ENCODE peak calls at places on chromosomes 16 and 17, in four cellular contexts. F is AG04449, B is WTC11, E is osteocyte. S is an unnamed sample.

GRCh38 chr16:59410451-59410850 is 676.3 kb upstream of the GOT2 start:
- DNase-seq in E (no peak), B (no peak), F (no peak), S (no peak)

GRCh38 chr16:77037696-77038347 is 153.2 kb upstream of the MON1B start:
- DNase-seq in F (no peak), E (no peak), B (no peak), S (no peak)

GRCh38 chr16:55035037-55035436 is 104.4 kb downstream of the IRX5 start:
- DNase-seq in F (no peak), E (no peak), B (peak; percentile 83), S (peak; percentile 65)

GRCh38 chr17:8417806-8418205 is 17.9 kb upstream of the NDEL1 start:
- DNase-seq in B (no peak), F (no peak), E (no peak), S (no peak)

GRCh38 chr16:65658339-65659275 is 536.7 kb upstream of the CDH11 start:
- DNase-seq in F (peak; percentile 52), E (no peak), B (no peak), S (no peak)

GRCh38 chr16:64410306-64410705 is 711.6 kb downstream of the CDH11 start:
- DNase-seq in E (no peak), F (no peak), B (no peak), S (no peak)

GRCh38 chr17:68006797-68007196 is 10.5 kb upstream of the C17orf58 start:
- DNase-seq in E (no peak), F (no peak), B (no peak), S (no peak)

GRCh38 chr17:27232328-27232727 is 61.6 kb upstream of the WSB1 start:
- DNase-seq in F (no peak), E (no peak), B (no peak), S (no peak)

GRCh38 chr17:42586514-42587230 is 9.1 kb upstream of the PSMC3IP start:
- DNase-seq in F (no peak), B (no peak), E (no peak), S (no peak)

GRCh38 chr16:61921373-61921772 is 114.9 kb downstream of the CDH8 start:
- DNase-seq in F (no peak), B (no peak), E (no peak), S (no peak)

GRCh38 chr17:1460233-1460632 is 4.2 kb upstream of the CRK start:
- DNase-seq in E (no peak), F (no peak), B (no peak), S (no peak)

GRCh38 chr16:27218756-27219155 is 15.4 kb downstream of the KDM8 start:
- DNase-seq in B (no peak), E (no peak), F (no peak), S (no peak)

GRCh38 chr17:37774508-37774907 is 29.6 kb upstream of the HNF1B start:
- DNase-seq in B (no peak), F (no peak), E (no peak), S (no peak)

GRCh38 chr17:17021194-17021863 is 20.9 kb upstream of the MPRIP start:
- DNase-seq in B (no peak), F (no peak), E (no peak), S (no peak)

GRCh38 chr17:65559802-65560627 is 1.4 kb downstream of the AXIN2 start:
- DNase-seq in E (no peak), B (peak; percentile 58), F (no peak), S (peak; percentile 62)

DNA sequence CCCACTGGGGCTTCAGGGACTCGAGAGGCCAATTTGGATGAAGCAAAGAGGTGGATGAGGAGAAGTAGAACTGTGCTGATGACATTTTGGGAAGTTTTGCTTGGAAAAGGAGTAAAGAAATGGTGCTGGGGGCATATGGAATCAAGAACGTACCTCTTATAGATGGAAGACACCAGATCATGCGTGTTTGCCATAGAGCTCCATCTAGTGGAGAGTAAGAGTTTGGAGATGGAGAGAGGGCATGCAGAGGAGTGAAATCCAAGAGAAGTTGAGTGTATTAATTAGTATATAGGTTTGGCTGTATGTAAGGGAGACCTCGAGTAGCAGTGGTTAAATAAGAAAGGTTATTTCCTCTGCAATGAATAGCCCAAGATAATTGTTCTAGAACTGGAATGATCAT is 56.0 kb downstream of the SHISA6 start:
- DNase-seq in F (no peak), E (no peak), B (no peak), S (no peak)
- TF ChIP-seq CTCF in F (no peak), E (peak; percentile 49), B (no peak), S (peak; percentile 68)

DNA sequence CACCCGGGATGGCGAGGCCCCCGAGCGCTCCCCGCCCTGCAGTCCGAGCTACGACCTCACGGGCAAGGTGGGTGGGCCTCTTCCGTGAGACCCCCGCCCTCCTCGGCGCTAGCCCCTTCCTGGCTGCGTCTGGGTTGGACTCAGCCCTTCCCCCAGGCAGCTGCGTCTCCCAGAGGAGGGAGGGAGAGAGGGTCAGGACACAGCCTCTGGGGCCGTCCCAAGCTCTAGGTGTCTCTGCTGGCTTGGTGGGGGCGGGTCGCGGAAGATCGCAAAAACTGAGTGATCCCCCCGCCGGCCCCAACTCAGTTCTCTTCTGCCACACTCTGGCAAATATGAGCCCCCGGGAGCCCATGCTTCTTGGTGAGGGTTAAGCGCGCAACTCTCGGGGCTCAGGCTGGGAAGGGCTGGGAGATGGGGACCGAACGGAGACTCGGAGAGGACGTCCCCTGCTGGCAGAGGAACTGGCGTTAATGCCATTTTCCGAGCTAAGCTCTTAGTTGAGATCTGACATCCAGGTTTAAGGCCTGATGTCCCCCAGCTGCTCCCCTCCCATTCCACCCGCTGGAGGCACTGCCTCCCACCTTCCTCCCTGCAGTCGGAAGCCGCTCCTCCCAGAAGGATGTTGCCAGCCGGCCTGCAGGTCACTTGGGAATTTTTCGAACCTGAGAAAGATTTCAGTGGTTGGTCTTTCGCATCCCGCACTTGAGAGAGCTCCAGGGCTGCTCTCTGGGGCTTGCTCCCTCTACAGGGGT is 419 bp downstream of the RAB37 start:
- DNase-seq in E (no peak), B (peak; percentile 77), F (no peak), S (no peak)
- TF ChIP-seq CTCF in E (peak; percentile 49), B (no peak), F (peak; percentile 34), S (peak; percentile 55)

DNA sequence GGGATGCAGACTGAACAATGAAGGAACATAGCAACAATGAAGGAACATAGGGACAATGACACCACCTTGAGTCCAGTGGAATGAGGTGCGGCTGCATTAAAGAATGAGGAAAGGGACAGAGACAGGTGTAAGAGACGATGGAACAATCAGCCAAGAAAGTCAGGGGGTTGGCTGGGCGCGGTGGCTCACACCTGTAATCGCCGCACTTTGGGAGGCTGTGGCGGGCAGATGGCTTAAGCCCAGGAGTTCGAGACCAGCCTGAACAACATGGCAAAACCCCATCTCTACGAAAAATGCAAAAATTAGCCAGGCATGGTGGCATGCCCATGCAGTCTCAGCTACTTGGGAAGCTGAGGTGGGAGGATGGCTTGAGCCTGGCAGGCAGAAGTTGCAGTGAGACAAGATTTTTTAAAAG is 13.6 kb upstream of the CBFB start:
- DNase-seq in B (no peak), F (no peak), E (no peak), S (no peak)
- TF ChIP-seq CTCF in B (no peak), F (no peak), E (no peak), S (no peak)

DNA sequence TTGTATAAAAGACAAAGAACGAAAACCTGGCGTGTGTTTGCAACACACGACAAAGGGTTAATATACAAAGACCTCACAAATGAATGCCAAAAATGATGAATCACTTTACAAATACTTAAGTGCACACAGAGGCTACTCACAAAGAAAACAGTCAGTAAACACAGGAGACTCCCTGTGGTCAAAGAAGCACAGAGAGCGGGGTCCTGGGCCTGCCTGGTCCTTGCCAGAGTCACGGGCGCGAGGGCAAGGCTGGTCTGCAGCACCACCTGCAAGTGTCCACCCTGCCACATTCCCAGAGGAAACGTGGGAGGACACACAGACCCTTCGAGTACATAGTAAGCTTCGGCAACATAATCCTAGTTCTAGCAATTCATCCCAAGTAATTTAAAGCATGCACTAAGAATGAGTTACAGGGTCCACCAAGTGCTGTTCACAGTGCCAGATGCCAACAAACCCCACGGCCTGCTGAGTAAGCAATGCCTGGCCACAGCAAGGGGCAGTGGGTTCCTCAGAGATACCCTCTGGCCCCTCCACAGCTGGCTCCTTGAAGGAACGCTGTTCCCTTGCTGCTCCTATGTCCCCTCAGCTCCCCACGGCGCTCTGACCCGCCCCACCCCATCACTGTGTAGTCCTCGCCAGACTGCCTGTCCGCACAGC is 24.6 kb upstream of the FAAP100 start:
- DNase-seq in B (no peak), F (no peak), E (no peak), S (no peak)
- TF ChIP-seq CTCF in B (no peak), F (peak; percentile 12), E (no peak), S (no peak)

DNA sequence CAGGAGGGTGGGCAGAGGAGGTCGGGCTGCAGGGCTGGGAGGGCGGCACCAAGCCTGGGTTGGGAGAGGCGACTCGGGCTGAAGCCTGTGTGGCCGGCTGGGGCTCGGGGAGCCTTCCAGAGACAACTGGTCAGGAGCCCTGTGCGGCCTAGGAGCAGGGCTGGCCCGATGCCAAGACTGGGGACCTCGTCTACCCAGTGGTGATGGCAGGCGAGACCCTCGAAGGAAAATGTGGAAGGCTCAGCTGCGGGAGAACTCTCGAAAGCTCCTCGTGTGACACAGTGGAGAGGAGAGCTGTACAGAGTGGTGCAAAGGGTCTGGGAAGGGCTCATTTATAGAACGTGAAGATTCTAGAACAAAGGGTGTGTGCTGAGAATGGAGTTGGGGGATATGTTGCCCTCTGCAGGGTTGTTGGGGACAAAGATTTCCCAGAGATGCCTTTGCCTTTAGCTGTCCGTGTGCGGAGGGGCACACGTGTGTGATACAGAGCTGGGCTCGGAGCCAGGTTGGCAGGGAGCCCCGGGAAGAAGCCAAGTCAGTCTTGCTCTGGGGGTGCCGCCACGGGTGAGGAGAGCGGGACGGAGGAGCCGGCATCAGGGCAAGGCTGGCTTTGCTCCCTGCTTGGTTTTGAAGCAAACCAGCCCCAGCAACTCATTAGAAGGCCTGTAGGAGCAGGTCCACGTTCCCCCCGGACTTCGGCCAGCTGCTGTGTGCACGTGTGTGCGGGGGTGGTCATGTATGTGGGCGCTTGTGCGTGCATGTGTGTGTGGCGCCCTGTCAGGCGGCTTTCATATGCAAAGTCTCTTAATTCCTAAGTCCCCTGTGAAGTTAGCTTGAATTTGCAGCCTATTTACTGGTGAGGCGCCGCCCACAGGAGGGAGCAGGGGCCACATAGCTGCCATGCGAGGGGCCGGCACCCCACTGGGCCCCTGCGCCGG is 132.4 kb upstream of the CHMP6 start:
- DNase-seq in E (no peak), B (no peak), F (peak; percentile 76), S (no peak)
- TF ChIP-seq CTCF in E (peak; percentile 38), B (no peak), F (peak; percentile 25), S (no peak)

GRCh38 chr16:2753523-2754020 is 1.1 kb downstream of the SRRM2 start:
- DNase-seq in E (no peak), B (no peak), F (no peak), S (no peak)
- TF ChIP-seq CTCF in E (no peak), B (no peak), F (no peak), S (no peak)

DNA sequence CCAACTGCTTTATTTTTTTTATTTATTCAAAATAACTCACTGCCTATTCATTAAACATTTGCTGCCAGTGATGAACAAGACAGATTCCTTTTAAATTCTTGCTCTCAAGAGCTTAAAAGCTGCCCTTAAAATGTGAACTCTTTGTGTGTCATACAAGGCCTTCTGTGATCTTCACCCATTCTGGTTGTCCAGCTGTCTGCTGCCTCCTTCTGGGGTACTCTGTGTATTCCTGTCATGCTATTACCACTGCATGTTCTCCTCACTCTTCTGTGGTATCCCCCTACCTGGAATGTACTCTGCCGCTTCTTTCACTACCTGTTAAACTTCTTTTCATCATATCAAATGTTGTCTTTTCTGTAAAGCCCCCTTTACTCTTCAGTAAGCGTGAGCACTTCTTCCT is 165.8 kb downstream of the CHD9 start:
- DNase-seq in F (no peak), B (no peak), E (no peak), S (no peak)
- TF ChIP-seq CTCF in F (peak; percentile 28), B (no peak), E (peak; percentile 41), S (peak; percentile 29)